ENCODE peak calls at places on chromosomes 12 and 14, in nine cellular contexts. G is A549, S is H1, H is esophagus muscularis mucosa, N is ovary, X is transverse colon, W is sigmoid colon, R is stomach, C is HepG2. F is an unnamed sample.

GRCh38 chr14:70073924-70074566 is 114.7 kb downstream of the SLC8A3 start:
- DNase-seq in G (peak), S (peak), H (no peak), N (no peak), X (peak), W (no peak), R (peak), C (peak), F (no peak)

GRCh38 chr12:2739832-2740641 is 54.7 kb upstream of the FKBP4 start:
- DNase-seq in G (peak), S (no peak), H (peak), N (no peak), X (peak), W (no peak), R (peak), C (peak), F (no peak)

GRCh38 chr12:16350682-16351081 is 3.2 kb downstream of the MGST1 start:
- DNase-seq in G (peak), S (no peak), H (no peak), N (no peak), X (no peak), W (peak), R (no peak), C (peak), F (peak)

GRCh38 chr12:58502857-58503256 is 417.4 kb downstream of the LRIG3 start:
- DNase-seq in G (no peak), S (no peak), H (no peak), N (no peak), X (no peak), W (no peak), R (no peak), C (no peak), F (no peak)

GRCh38 chr12:1474059-1474537 is 120.3 kb downstream of the FBXL14 start:
- DNase-seq in G (peak), S (no peak), H (no peak), N (no peak), X (no peak), W (no peak), R (no peak), C (peak), F (no peak)

GRCh38 chr14:80223696-80224465 is 12.6 kb upstream of the DIO2 start:
- DNase-seq in G (no peak), S (no peak), H (no peak), N (no peak), X (no peak), W (no peak), R (no peak), C (no peak), F (no peak)

GRCh38 chr12:111616177-111616623 is 17.1 kb upstream of the ATXN2 start:
- DNase-seq in G (no peak), S (no peak), H (no peak), N (peak), X (peak), W (no peak), R (no peak), C (peak), F (peak)

GRCh38 chr14:92660571-92660970 is 87.9 kb downstream of the LGMN start:
- DNase-seq in G (no peak), S (no peak), H (no peak), N (no peak), X (no peak), W (no peak), R (no peak), C (no peak), F (no peak)

GRCh38 chr14:38290601-38291190 is 34.8 kb upstream of the CLEC14A start:
- DNase-seq in G (no peak), S (no peak), H (no peak), N (no peak), X (no peak), W (no peak), R (no peak), C (peak), F (no peak)

GRCh38 chr12:49784756-49785409 is 43.3 kb downstream of the NCKAP5L start:
- DNase-seq in G (peak), S (no peak), H (no peak), N (no peak), X (no peak), W (no peak), R (no peak), C (no peak), F (no peak)

GRCh38 chr12:108508243-108508642 is 6.8 kb upstream of the FICD start:
- DNase-seq in G (no peak), S (no peak), H (no peak), N (no peak), X (no peak), W (no peak), R (no peak), C (no peak), F (no peak)

GRCh38 chr12:115840159-115840558 is 437.3 kb downstream of the MED13L start:
- DNase-seq in G (peak), S (no peak), H (no peak), N (no peak), X (no peak), W (no peak), R (no peak), C (peak), F (no peak)

GRCh38 chr12:105580841-105581352 is 250.4 kb downstream of the C12orf75 start:
- DNase-seq in G (no peak), S (no peak), H (no peak), N (no peak), X (peak), W (no peak), R (no peak), C (no peak), F (no peak)

GRCh38 chr14:99759546-99759925 is 33.7 kb upstream of the EML1 start:
- DNase-seq in G (no peak), S (no peak), H (no peak), N (no peak), X (no peak), W (peak), R (no peak), C (no peak), F (no peak)

GRCh38 chr12:125305221-125305620 is 240.0 kb downstream of the AACS start:
- DNase-seq in G (no peak), S (no peak), H (no peak), N (no peak), X (no peak), W (no peak), R (no peak), C (no peak), F (no peak)

GRCh38 chr12:125299840-125300239 is 234.6 kb downstream of the AACS start:
- DNase-seq in G (no peak), S (no peak), H (no peak), N (no peak), X (no peak), W (no peak), R (no peak), C (no peak), F (no peak)

GRCh38 chr12:125300249-125300648 is 235.0 kb downstream of the AACS start:
- DNase-seq in G (no peak), S (no peak), H (no peak), N (no peak), X (no peak), W (no peak), R (no peak), C (no peak), F (no peak)

DNA sequence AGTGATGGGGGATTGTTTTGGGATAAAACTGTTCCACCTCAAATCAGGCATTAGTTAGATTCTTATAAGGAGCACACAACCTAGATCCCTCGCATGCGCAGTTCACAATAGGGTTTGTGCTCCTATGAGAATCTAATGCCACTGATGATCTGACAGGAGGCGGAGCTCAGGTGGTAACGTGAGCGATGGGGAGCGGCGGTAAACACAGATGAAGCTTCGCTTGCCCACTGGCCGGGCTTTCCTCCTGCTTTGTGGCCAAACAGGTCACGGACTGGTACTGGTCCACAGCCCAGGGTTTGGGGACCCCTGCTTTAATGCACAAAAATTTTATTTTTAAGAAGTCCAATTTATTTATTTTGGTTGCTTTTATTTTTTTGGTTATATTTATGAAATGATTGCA is 238.8 kb downstream of the AACS start:
- DNase-seq in G (no peak), S (no peak), H (no peak), N (no peak), X (no peak), W (no peak), R (no peak), C (no peak), F (no peak)
- TF ChIP-seq EP300 in G (no peak), S (no peak), H (no peak), N (no peak), X (no peak), W (no peak), R (no peak), C (no peak), F (no peak)

GRCh38 chr14:48703728-48704467 is 882.3 kb downstream of the RPS29 start:
- DNase-seq in G (no peak), S (no peak), H (no peak), N (no peak), X (no peak), W (no peak), R (no peak), C (no peak), F (no peak)
- TF ChIP-seq EP300 in G (no peak), S (no peak), H (no peak), N (no peak), X (no peak), W (no peak), R (no peak), C (no peak), F (no peak)

DNA sequence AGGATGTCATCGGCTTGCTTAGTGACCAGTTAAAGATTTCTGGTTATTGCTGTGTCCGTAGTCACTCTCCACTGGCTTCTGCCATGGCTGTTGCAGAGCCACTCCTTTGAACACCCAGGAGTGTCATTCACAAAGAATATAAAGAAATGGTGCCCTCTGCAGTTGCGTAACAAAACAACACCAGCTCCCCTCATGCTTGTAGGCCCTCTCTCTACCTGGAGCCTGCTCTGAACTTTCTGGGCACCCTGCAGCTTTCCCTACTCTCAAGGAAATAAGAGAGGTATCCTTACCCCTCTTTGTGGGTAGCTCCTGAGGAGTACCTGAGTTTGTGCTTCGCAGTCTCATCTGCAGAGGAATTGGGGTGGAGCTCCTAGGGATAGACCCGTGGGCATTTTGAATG is 97.3 kb upstream of the TMEM260 start:
- DNase-seq in G (peak), S (peak), H (no peak), N (no peak), X (no peak), W (no peak), R (no peak), C (no peak), F (no peak)
- TF ChIP-seq EP300 in G (no peak), S (no peak), H (no peak), N (no peak), X (no peak), W (no peak), R (no peak), C (no peak), F (no peak)

GRCh38 chr12:72144553-72144952 is 127.6 kb upstream of the TRHDE start:
- DNase-seq in G (no peak), S (no peak), H (no peak), N (no peak), X (no peak), W (no peak), R (no peak), C (no peak), F (no peak)

GRCh38 chr12:72134934-72135333 is 137.2 kb upstream of the TRHDE start:
- DNase-seq in G (no peak), S (no peak), H (no peak), N (no peak), X (no peak), W (no peak), R (no peak), C (no peak), F (no peak)

GRCh38 chr12:72141381-72141780 is 130.8 kb upstream of the TRHDE start:
- DNase-seq in G (peak), S (no peak), H (no peak), N (no peak), X (no peak), W (no peak), R (no peak), C (peak), F (no peak)

GRCh38 chr12:72136792-72137191 is 135.4 kb upstream of the TRHDE start:
- DNase-seq in G (no peak), S (no peak), H (no peak), N (no peak), X (no peak), W (no peak), R (no peak), C (no peak), F (no peak)

DNA sequence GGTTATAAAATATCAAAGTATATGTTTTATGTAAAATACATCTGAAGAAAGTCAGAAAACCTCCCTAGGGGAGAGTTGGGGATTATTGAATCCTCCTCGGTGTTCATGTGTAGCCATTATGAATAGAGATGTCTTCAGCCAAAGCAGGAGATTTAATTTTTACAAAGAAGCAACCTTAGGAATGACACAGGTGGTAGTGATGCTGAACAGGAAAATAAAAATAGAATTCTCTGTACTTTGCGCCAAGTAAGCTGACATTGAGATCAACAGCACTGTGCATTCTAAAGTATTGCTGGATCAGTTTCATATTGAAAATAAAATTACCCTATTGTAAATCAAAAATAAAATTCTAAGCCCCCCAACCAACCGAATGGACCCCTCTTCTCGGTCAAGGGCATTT is 132.8 kb upstream of the TRHDE start:
- DNase-seq in G (no peak), S (no peak), H (no peak), N (no peak), X (no peak), W (no peak), R (no peak), C (no peak), F (no peak)
- TF ChIP-seq EP300 in G (no peak), S (no peak), H (no peak), N (no peak), X (no peak), W (no peak), R (no peak), C (no peak), F (no peak)

F was measured in tibial nerve.